ENCODE peak calls at places on chromosomes 1 and 21, in seven cellular contexts. H, B, J, O, Z, T and C are unnamed samples.

GRCh38 chr1:27787895-27788294 is 14.9 kb downstream of the STX12 start:
- DNase-seq in H (no peak), O (peak), Z (no peak), B (no peak), T (no peak), J (no peak), C (no peak)

GRCh38 chr1:168708698-168709406 is 20.2 kb downstream of the DPT start:
- DNase-seq in O (no peak), T (no peak), Z (no peak), B (no peak), H (no peak), J (no peak), C (no peak)

GRCh38 chr1:245871881-245872280 is 635.2 kb downstream of the SMYD3 start:
- DNase-seq in O (peak), Z (no peak), J (no peak), H (no peak), B (no peak), T (no peak), C (no peak)

GRCh38 chr21:21624674-21625073 is 626.5 kb downstream of the NCAM2 start:
- DNase-seq in H (no peak), T (no peak), Z (no peak), O (peak), J (no peak), B (no peak), C (no peak)

GRCh38 chr1:149844096-149844495 is 55.3 kb upstream of the BOLA1 start:
- DNase-seq in O (peak), T (no peak), J (no peak), H (no peak), Z (peak), B (no peak), C (no peak)

GRCh38 chr1:210360852-210361477 is 32.3 kb downstream of the HHAT start:
- DNase-seq in Z (peak), T (no peak), B (no peak), O (peak), H (no peak), J (no peak), C (no peak)

GRCh38 chr1:47650205-47650604 is 212.4 kb downstream of the FOXD2 start:
- DNase-seq in J (no peak), Z (no peak), B (no peak), H (no peak), O (peak), T (no peak), C (no peak)

GRCh38 chr1:188689542-188689941 is 1788.1 kb downstream of the BRINP3 start:
- DNase-seq in H (no peak), T (no peak), J (peak), O (peak), B (no peak), Z (no peak), C (no peak)

GRCh38 chr1:95133687-95134086 is 16.5 kb downstream of the TLCD4 start:
- DNase-seq in B (no peak), O (no peak), H (no peak), J (no peak), Z (no peak), T (no peak), C (no peak)

GRCh38 chr1:184222561-184223157 is 164.2 kb upstream of the C1orf21 start:
- DNase-seq in J (peak), B (peak), Z (peak), H (peak), O (peak), T (no peak), C (no peak)

GRCh38 chr1:38533772-38534472 is 325.6 kb downstream of the RRAGC start:
- DNase-seq in T (no peak), O (no peak), J (no peak), H (no peak), B (no peak), Z (peak), C (no peak)

GRCh38 chr1:29648798-29649374 is 412.6 kb downstream of the PTPRU start:
- DNase-seq in J (no peak), Z (no peak), H (no peak), O (no peak), T (no peak), B (no peak), C (no peak)

GRCh38 chr1:178986204-178986603 is 39.5 kb upstream of the FAM20B start:
- DNase-seq in T (no peak), Z (no peak), J (no peak), H (no peak), B (no peak), O (no peak), C (no peak)